ENCODE peak calls at places on chromosomes 13 and 19, in four cellular contexts. J, E, Y and U are unnamed samples. For H3K27me3, the result is how much of the 10 kb centered on the place peaks cover.

GRCh38 chr13:77374339-77374738 is 47.4 kb upstream of the MYCBP2 start:
- DNase-seq in J (no peak), Y (no peak), E (no peak), U (no peak)

GRCh38 chr13:34217343-34218094 is 399.6 kb downstream of the RFC3 start:
- DNase-seq in E (no peak), Y (no peak), J (no peak), U (no peak)

GRCh38 chr13:46620029-46620428 is 67.1 kb downstream of the LRCH1 start:
- DNase-seq in J (no peak), Y (no peak), E (no peak), U (no peak)

GRCh38 chr13:46615888-46616531 is 63.0 kb downstream of the LRCH1 start:
- DNase-seq in E (no peak), Y (no peak), J (no peak), U (peak)

GRCh38 chr13:79767126-79767525 is 286.2 kb downstream of the NDFIP2 start:
- DNase-seq in E (no peak), Y (no peak), J (no peak), U (peak)

GRCh38 chr19:55615553-55616394 is 8.6 kb downstream of the ZNF784 start:
- DNase-seq in Y (no peak), E (no peak), J (no peak), U (no peak)

GRCh38 chr13:106163426-106163825 is 372.0 kb downstream of the EFNB2 start:
- DNase-seq in Y (no peak), J (no peak), E (no peak), U (peak)

GRCh38 chr19:3115916-3116602 is 19.8 kb upstream of the GNA15 start:
- DNase-seq in E (no peak), Y (no peak), J (no peak), U (no peak)

GRCh38 chr13:113998781-113999617 is 25.1 kb upstream of the C13orf46 start:
- DNase-seq in J (no peak), Y (no peak), E (no peak), U (no peak)

GRCh38 chr13:33017410-33017929 is 1.2 kb downstream of the KL start:
- DNase-seq in E (peak), J (no peak), Y (peak), U (peak)

GRCh38 chr13:33015791-33016323 is 366 bp upstream of the KL start:
- DNase-seq in E (no peak), Y (no peak), J (peak), U (no peak)

GRCh38 chr13:33016414-33017409 is at the start of gene KL:
- DNase-seq in E (no peak), J (peak), Y (no peak), U (no peak)

GRCh38 chr13:33015275-33015674 is 948 bp upstream of the KL start:
- DNase-seq in E (no peak), Y (no peak), J (no peak), U (no peak)

GRCh38 chr13:33014291-33014690 is 1.9 kb upstream of the KL start:
- DNase-seq in J (no peak), E (no peak), Y (no peak), U (no peak)
- H3K27me3 ChIP-seq in J (under half), E (under half), Y (under half), U (under half)

GRCh38 chr13:36475468-36475867 is 43.2 kb downstream of the CCNA1 start:
- DNase-seq in Y (peak), E (peak), J (no peak), U (no peak)
- TF ChIP-seq MAX in Y (no peak), E (no peak), J (no peak), U (no peak)

GRCh38 chr13:109401891-109402290 is 384.5 kb downstream of the IRS2 start:
- DNase-seq in Y (no peak), J (no peak), E (no peak), U (no peak)

GRCh38 chr13:109401307-109401706 is 385.1 kb downstream of the IRS2 start:
- DNase-seq in E (no peak), Y (no peak), J (no peak), U (no peak)

GRCh38 chr13:109400625-109401257 is 385.6 kb downstream of the IRS2 start:
- DNase-seq in Y (no peak), E (no peak), J (no peak), U (no peak)

GRCh38 chr13:109402976-109403375 is 383.4 kb downstream of the IRS2 start:
- DNase-seq in E (no peak), Y (no peak), J (no peak), U (no peak)

GRCh38 chr13:109400192-109400591 is 386.2 kb downstream of the IRS2 start:
- DNase-seq in E (no peak), Y (no peak), J (no peak), U (no peak)
- TF ChIP-seq JUN in E (no peak), Y (no peak), J (no peak), U (no peak)

GRCh38 chr19:54526972-54527371 is 24.3 kb downstream of the LAIR2 start:
- DNase-seq in E (peak), Y (no peak), J (no peak), U (no peak)

GRCh38 chr19:54533476-54533875 is 30.8 kb downstream of the LAIR2 start:
- DNase-seq in J (no peak), Y (no peak), E (no peak), U (no peak)

GRCh38 chr19:54534156-54534555 is 31.5 kb downstream of the LAIR2 start:
- DNase-seq in J (no peak), Y (no peak), E (no peak), U (no peak)

GRCh38 chr19:54532528-54532927 is 29.9 kb downstream of the LAIR2 start:
- DNase-seq in J (no peak), Y (no peak), E (no peak), U (no peak)

DNA sequence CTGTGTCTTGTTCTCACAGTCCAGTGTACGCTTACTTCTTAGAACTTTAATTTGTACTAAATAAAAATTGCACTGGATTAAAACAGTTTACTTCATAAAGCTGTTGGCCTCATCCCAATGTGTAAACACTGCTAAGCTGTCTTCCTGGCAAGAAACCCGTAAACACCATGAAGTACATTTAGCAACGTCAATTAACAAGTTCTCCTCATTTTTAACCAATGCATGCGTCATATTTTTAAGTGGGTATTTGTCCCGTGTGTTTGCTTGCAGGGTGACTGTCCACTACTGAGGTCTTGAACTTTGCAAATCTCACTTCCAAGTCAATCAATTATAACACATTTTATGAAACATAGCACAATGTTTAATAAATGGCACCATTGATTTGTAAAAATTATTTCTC is 28.2 kb downstream of the LAIR2 start:
- DNase-seq in E (no peak), J (no peak), Y (no peak), U (no peak)
- H3K27me3 ChIP-seq in E (under half), J (under half), Y (under half), U (under half)

GRCh38 chr19:47152632-47153031 is 22.0 kb downstream of the SAE1 start:
- DNase-seq in J (no peak), E (no peak), Y (no peak), U (no peak)
- TF ChIP-seq MAX in J (no peak), E (no peak), Y (no peak), U (no peak)

GRCh38 chr19:53696951-53697350 is 65.2 kb downstream of the DPRX start:
- DNase-seq in E (no peak), J (no peak), Y (no peak), U (no peak)
- TF ChIP-seq JUN in E (no peak), J (no peak), Y (no peak), U (no peak)

DNA sequence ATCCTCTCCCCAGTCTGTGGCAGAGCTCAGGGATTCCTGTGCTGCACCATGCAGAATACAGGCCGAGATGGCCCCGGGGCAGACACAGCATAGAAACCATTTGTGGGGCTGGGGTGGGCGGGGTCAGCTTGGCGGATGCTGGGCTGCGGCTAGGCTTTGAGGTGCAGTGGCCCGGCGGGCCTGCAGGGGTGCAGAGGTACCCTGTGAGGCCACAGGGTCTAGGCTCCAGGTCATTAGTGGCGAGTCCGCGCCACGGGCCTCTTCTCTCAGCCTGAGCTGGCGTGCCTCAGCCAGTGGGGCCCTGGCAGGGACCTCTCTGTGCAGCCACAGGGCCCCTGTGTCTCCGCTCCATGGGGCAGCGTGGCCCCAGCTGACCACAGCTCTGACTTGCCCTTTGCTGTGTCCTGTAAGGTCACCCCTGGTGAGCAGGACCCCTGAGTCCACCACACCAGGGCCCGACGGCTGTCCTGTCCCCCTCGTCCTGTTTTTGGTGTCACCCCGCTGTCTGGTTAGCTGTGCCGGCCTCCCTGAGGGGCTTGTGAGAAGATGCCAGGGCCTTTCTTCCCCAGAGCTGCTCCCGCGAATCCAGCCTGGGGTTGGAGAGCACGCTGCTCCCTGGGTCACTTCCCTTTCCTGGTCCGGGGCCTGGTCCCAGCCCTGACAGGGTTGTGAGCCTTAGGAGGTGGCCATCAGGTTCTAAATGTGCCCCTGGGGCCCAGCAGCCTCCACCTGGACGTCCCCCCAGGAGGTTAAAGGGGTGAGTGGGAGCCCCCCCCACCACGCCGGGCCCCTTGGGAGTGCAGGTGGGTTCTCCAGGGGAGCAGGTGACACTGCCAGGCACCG is 12.1 kb downstream of the KDM4B start:
- DNase-seq in E (peak), J (no peak), Y (no peak), U (no peak)
- H3K27me3 ChIP-seq in E (under half), J (under half), Y (under half), U (under half)